ENCODE peak calls at places on chromosomes 2 and 18, in nine cellular contexts. One of them, this sample, is unnamed.

GRCh38 chr2:152486048-152486736 is 151.2 kb downstream of the FMNL2 start:
- DNase-seq in CD4-positive, alpha-beta T cell: no peak
- DNase-seq in IMR-90: no peak
- DNase-seq in right lobe of liver: no peak
- DNase-seq in GM23338: no peak
- DNase-seq in left ventricle myocardium inferior: no peak
- DNase-seq in Peyer's patch: no peak
- DNase-seq in AG10803: no peak
- DNase-seq in HepG2: peak
- DNase-seq in this sample: no peak

GRCh38 chr18:55833543-55833942 is 245.6 kb upstream of the TCF4 start:
- DNase-seq in CD4-positive, alpha-beta T cell: no peak
- DNase-seq in IMR-90: peak
- DNase-seq in right lobe of liver: no peak
- DNase-seq in GM23338: no peak
- DNase-seq in left ventricle myocardium inferior: no peak
- DNase-seq in Peyer's patch: no peak
- DNase-seq in AG10803: peak
- DNase-seq in HepG2: no peak
- DNase-seq in this sample: no peak

GRCh38 chr2:66696374-66696773 is 261.4 kb downstream of the MEIS1 start:
- DNase-seq in CD4-positive, alpha-beta T cell: no peak
- DNase-seq in IMR-90: no peak
- DNase-seq in right lobe of liver: no peak
- DNase-seq in GM23338: no peak
- DNase-seq in left ventricle myocardium inferior: no peak
- DNase-seq in Peyer's patch: no peak
- DNase-seq in AG10803: no peak
- DNase-seq in HepG2: no peak
- DNase-seq in this sample: no peak

GRCh38 chr2:163558286-163559009 is 177.4 kb downstream of the FIGN start:
- DNase-seq in CD4-positive, alpha-beta T cell: no peak
- DNase-seq in IMR-90: no peak
- DNase-seq in right lobe of liver: no peak
- DNase-seq in GM23338: no peak
- DNase-seq in left ventricle myocardium inferior: no peak
- DNase-seq in Peyer's patch: no peak
- DNase-seq in AG10803: no peak
- DNase-seq in HepG2: no peak
- DNase-seq in this sample: no peak

GRCh38 chr18:64678048-64678447 is 529.2 kb upstream of the LINC00305 start:
- DNase-seq in CD4-positive, alpha-beta T cell: no peak
- DNase-seq in IMR-90: no peak
- DNase-seq in right lobe of liver: no peak
- DNase-seq in GM23338: peak
- DNase-seq in left ventricle myocardium inferior: no peak
- DNase-seq in Peyer's patch: no peak
- DNase-seq in AG10803: no peak
- DNase-seq in HepG2: no peak
- DNase-seq in this sample: no peak

GRCh38 chr2:95014126-95014708 is 11.3 kb upstream of the MAL start:
- DNase-seq in CD4-positive, alpha-beta T cell: no peak
- DNase-seq in IMR-90: no peak
- DNase-seq in right lobe of liver: no peak
- DNase-seq in GM23338: no peak
- DNase-seq in left ventricle myocardium inferior: no peak
- DNase-seq in Peyer's patch: no peak
- DNase-seq in AG10803: no peak
- DNase-seq in HepG2: no peak
- DNase-seq in this sample: no peak

GRCh38 chr2:118123561-118124232 is 35.4 kb downstream of the INSIG2 start:
- DNase-seq in CD4-positive, alpha-beta T cell: no peak
- DNase-seq in IMR-90: peak
- DNase-seq in right lobe of liver: no peak
- DNase-seq in GM23338: no peak
- DNase-seq in left ventricle myocardium inferior: no peak
- DNase-seq in Peyer's patch: no peak
- DNase-seq in AG10803: peak
- DNase-seq in HepG2: peak
- DNase-seq in this sample: peak

GRCh38 chr2:152558174-152559091 is 158.8 kb downstream of the PRPF40A start:
- DNase-seq in CD4-positive, alpha-beta T cell: no peak
- DNase-seq in IMR-90: peak
- DNase-seq in right lobe of liver: no peak
- DNase-seq in GM23338: no peak
- DNase-seq in left ventricle myocardium inferior: no peak
- DNase-seq in Peyer's patch: no peak
- DNase-seq in AG10803: peak
- DNase-seq in HepG2: no peak
- DNase-seq in this sample: no peak

GRCh38 chr2:170887496-170888265 is 41.4 kb upstream of the GORASP2 start:
- DNase-seq in CD4-positive, alpha-beta T cell: no peak
- DNase-seq in IMR-90: no peak
- DNase-seq in right lobe of liver: no peak
- DNase-seq in GM23338: no peak
- DNase-seq in left ventricle myocardium inferior: no peak
- DNase-seq in Peyer's patch: no peak
- DNase-seq in AG10803: peak
- DNase-seq in HepG2: no peak
- DNase-seq in this sample: no peak

GRCh38 chr18:26547302-26548143 is 830 bp downstream of the KCTD1 start:
- DNase-seq in CD4-positive, alpha-beta T cell: peak
- DNase-seq in IMR-90: peak
- DNase-seq in right lobe of liver: peak
- DNase-seq in GM23338: peak
- DNase-seq in left ventricle myocardium inferior: peak
- DNase-seq in Peyer's patch: peak
- DNase-seq in AG10803: peak
- DNase-seq in HepG2: no peak
- DNase-seq in this sample: peak
- TF ChIP-seq CTCF in CD4-positive, alpha-beta T cell: no peak
- TF ChIP-seq CTCF in IMR-90: peak
- TF ChIP-seq CTCF in right lobe of liver: peak
- TF ChIP-seq CTCF in GM23338: peak
- TF ChIP-seq CTCF in left ventricle myocardium inferior: peak
- TF ChIP-seq CTCF in Peyer's patch: no peak
- TF ChIP-seq CTCF in AG10803: peak
- TF ChIP-seq CTCF in HepG2: no peak
- TF ChIP-seq CTCF in this sample: peak

DNA sequence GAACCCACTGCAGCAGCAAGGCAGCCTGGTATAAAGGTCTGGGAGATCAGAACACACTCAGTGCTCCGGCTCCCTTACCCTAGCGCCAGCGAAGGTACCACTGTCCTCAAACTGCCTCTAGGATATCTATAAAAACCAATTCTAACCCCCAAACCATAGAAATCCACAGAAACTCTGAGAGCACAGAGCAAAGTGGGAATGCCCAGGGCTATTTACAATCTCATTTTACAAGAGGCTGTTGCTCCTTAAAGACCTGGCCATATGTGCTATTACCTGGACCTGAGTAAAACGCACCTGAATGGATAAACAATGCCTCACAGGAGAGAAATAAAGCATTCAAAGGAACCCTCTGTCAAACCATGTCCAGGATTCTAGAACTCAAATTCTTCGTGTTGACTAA is 4.3 kb downstream of the STK39 start:
- DNase-seq in CD4-positive, alpha-beta T cell: no peak
- DNase-seq in IMR-90: no peak
- DNase-seq in right lobe of liver: no peak
- DNase-seq in GM23338: no peak
- DNase-seq in left ventricle myocardium inferior: no peak
- DNase-seq in Peyer's patch: no peak
- DNase-seq in AG10803: no peak
- DNase-seq in HepG2: no peak
- DNase-seq in this sample: no peak
- TF ChIP-seq CTCF in CD4-positive, alpha-beta T cell: no peak
- TF ChIP-seq CTCF in IMR-90: no peak
- TF ChIP-seq CTCF in right lobe of liver: no peak
- TF ChIP-seq CTCF in GM23338: no peak
- TF ChIP-seq CTCF in left ventricle myocardium inferior: no peak
- TF ChIP-seq CTCF in Peyer's patch: no peak
- TF ChIP-seq CTCF in AG10803: no peak
- TF ChIP-seq CTCF in HepG2: no peak
- TF ChIP-seq CTCF in this sample: no peak

GRCh38 chr2:14693874-14694273 is 61.4 kb downstream of the LRATD1 start:
- DNase-seq in CD4-positive, alpha-beta T cell: no peak
- DNase-seq in IMR-90: no peak
- DNase-seq in right lobe of liver: no peak
- DNase-seq in GM23338: no peak
- DNase-seq in left ventricle myocardium inferior: no peak
- DNase-seq in Peyer's patch: no peak
- DNase-seq in AG10803: no peak
- DNase-seq in HepG2: no peak
- DNase-seq in this sample: no peak
- TF ChIP-seq CTCF in CD4-positive, alpha-beta T cell: no peak
- TF ChIP-seq CTCF in IMR-90: no peak
- TF ChIP-seq CTCF in right lobe of liver: no peak
- TF ChIP-seq CTCF in GM23338: no peak
- TF ChIP-seq CTCF in left ventricle myocardium inferior: no peak
- TF ChIP-seq CTCF in Peyer's patch: no peak
- TF ChIP-seq CTCF in AG10803: no peak
- TF ChIP-seq CTCF in HepG2: no peak
- TF ChIP-seq CTCF in this sample: no peak

GRCh38 chr2:70964596-70965386 is 13.6 kb upstream of the ANKRD53 start:
- DNase-seq in CD4-positive, alpha-beta T cell: peak
- DNase-seq in IMR-90: peak
- DNase-seq in right lobe of liver: peak
- DNase-seq in GM23338: peak
- DNase-seq in left ventricle myocardium inferior: peak
- DNase-seq in Peyer's patch: peak
- DNase-seq in AG10803: peak
- DNase-seq in HepG2: peak
- DNase-seq in this sample: peak
- TF ChIP-seq CTCF in CD4-positive, alpha-beta T cell: peak
- TF ChIP-seq CTCF in IMR-90: peak
- TF ChIP-seq CTCF in right lobe of liver: peak
- TF ChIP-seq CTCF in GM23338: peak
- TF ChIP-seq CTCF in left ventricle myocardium inferior: peak
- TF ChIP-seq CTCF in Peyer's patch: peak
- TF ChIP-seq CTCF in AG10803: peak
- TF ChIP-seq CTCF in HepG2: peak
- TF ChIP-seq CTCF in this sample: peak

DNA sequence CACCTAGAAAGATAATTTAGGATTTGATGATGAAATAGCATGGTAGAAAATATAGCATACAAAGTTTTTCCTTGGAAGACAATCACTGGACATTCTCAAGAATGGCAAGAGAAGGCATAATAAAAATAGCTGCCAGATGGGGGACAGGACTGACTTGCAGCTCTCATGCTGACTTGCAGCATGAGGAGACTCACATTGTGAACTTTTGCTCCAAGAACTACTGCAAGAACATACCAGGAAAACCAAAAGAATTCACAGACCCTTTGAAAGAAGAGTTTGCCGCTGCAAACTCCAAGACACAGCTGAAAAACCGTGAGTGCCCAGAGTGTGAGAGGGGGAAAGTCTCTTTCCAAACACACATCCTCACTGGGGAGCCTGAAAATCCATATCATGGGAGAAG is 47.0 kb downstream of the CRYGD start:
- DNase-seq in CD4-positive, alpha-beta T cell: no peak
- DNase-seq in IMR-90: peak
- DNase-seq in right lobe of liver: no peak
- DNase-seq in GM23338: no peak
- DNase-seq in left ventricle myocardium inferior: no peak
- DNase-seq in Peyer's patch: no peak
- DNase-seq in AG10803: peak
- DNase-seq in HepG2: no peak
- DNase-seq in this sample: no peak
- TF ChIP-seq CTCF in CD4-positive, alpha-beta T cell: no peak
- TF ChIP-seq CTCF in IMR-90: no peak
- TF ChIP-seq CTCF in right lobe of liver: no peak
- TF ChIP-seq CTCF in GM23338: no peak
- TF ChIP-seq CTCF in left ventricle myocardium inferior: no peak
- TF ChIP-seq CTCF in Peyer's patch: no peak
- TF ChIP-seq CTCF in AG10803: no peak
- TF ChIP-seq CTCF in HepG2: no peak
- TF ChIP-seq CTCF in this sample: no peak

GRCh38 chr18:34976534-34976898 is 64.7 kb upstream of the MAPRE2 start:
- DNase-seq in CD4-positive, alpha-beta T cell: no peak
- DNase-seq in IMR-90: no peak
- DNase-seq in right lobe of liver: no peak
- DNase-seq in GM23338: no peak
- DNase-seq in left ventricle myocardium inferior: no peak
- DNase-seq in Peyer's patch: no peak
- DNase-seq in AG10803: no peak
- DNase-seq in HepG2: no peak
- DNase-seq in this sample: peak

GRCh38 chr18:34970106-34970505 is 71.1 kb upstream of the MAPRE2 start:
- DNase-seq in CD4-positive, alpha-beta T cell: no peak
- DNase-seq in IMR-90: peak
- DNase-seq in right lobe of liver: no peak
- DNase-seq in GM23338: no peak
- DNase-seq in left ventricle myocardium inferior: no peak
- DNase-seq in Peyer's patch: no peak
- DNase-seq in AG10803: no peak
- DNase-seq in HepG2: no peak
- DNase-seq in this sample: no peak

GRCh38 chr18:34971313-34971712 is 69.9 kb upstream of the MAPRE2 start:
- DNase-seq in CD4-positive, alpha-beta T cell: no peak
- DNase-seq in IMR-90: peak
- DNase-seq in right lobe of liver: no peak
- DNase-seq in GM23338: no peak
- DNase-seq in left ventricle myocardium inferior: no peak
- DNase-seq in Peyer's patch: no peak
- DNase-seq in AG10803: no peak
- DNase-seq in HepG2: no peak
- DNase-seq in this sample: no peak

GRCh38 chr18:34976084-34976483 is 65.1 kb upstream of the MAPRE2 start:
- DNase-seq in CD4-positive, alpha-beta T cell: no peak
- DNase-seq in IMR-90: no peak
- DNase-seq in right lobe of liver: no peak
- DNase-seq in GM23338: no peak
- DNase-seq in left ventricle myocardium inferior: no peak
- DNase-seq in Peyer's patch: no peak
- DNase-seq in AG10803: no peak
- DNase-seq in HepG2: no peak
- DNase-seq in this sample: no peak

DNA sequence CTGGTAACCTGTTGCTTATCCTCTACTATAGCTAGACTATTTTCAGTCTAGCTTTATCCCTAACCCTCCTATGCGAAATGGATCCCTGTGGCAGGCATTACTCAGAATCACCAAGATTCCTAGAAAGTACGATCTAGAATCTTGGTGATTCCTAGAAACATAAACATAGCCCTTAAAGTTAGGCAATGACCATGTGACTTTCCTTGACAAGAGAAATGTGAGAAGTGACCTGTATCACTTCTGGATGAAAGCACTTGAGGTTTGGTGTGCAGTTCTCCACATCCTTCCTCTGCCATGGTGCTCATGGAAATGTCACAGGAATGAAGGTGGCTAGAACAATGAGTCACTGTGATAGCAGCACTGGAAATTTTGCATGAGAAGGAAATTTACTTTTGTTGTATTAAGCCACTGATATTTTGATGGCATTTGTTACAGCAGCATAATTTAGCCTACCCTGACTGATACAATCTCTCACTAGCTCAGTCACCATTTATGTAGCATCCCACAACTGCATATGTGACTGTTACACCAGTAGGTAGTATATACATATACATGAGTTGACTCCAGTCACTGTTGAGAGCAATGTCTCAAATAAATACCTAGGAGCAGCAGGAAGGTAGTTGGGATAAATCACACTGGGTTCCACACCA is 68.3 kb upstream of the MAPRE2 start:
- DNase-seq in CD4-positive, alpha-beta T cell: no peak
- DNase-seq in IMR-90: no peak
- DNase-seq in right lobe of liver: no peak
- DNase-seq in GM23338: no peak
- DNase-seq in left ventricle myocardium inferior: no peak
- DNase-seq in Peyer's patch: no peak
- DNase-seq in AG10803: no peak
- DNase-seq in HepG2: no peak
- DNase-seq in this sample: no peak
- TF ChIP-seq CTCF in CD4-positive, alpha-beta T cell: no peak
- TF ChIP-seq CTCF in IMR-90: no peak
- TF ChIP-seq CTCF in right lobe of liver: no peak
- TF ChIP-seq CTCF in GM23338: no peak
- TF ChIP-seq CTCF in left ventricle myocardium inferior: no peak
- TF ChIP-seq CTCF in Peyer's patch: no peak
- TF ChIP-seq CTCF in AG10803: no peak
- TF ChIP-seq CTCF in HepG2: no peak
- TF ChIP-seq CTCF in this sample: no peak